ENCODE peak calls at places on chromosomes 1 and 21, in five cellular contexts. One of them, this sample, is unnamed.

GRCh38 chr1:201228011-201228983 is 37.7 kb downstream of the IGFN1 start:
- DNase-seq in Peyer's patch: no peak
- DNase-seq in B cell: no peak
- DNase-seq in adrenal gland: no peak
- DNase-seq in omental fat pad: no peak
- DNase-seq in this sample: peak

GRCh38 chr21:33968082-33968997 is 52.7 kb upstream of the ATP5PO start:
- DNase-seq in B cell: no peak
- DNase-seq in Peyer's patch: no peak
- DNase-seq in adrenal gland: no peak
- DNase-seq in omental fat pad: no peak
- DNase-seq in this sample: no peak

GRCh38 chr1:26349196-26349885 is 4.6 kb downstream of the CRYBG2 start:
- DNase-seq in omental fat pad: no peak
- DNase-seq in B cell: no peak
- DNase-seq in Peyer's patch: no peak
- DNase-seq in adrenal gland: no peak
- DNase-seq in this sample: no peak

GRCh38 chr1:206823725-206824124 is 41.7 kb upstream of the IL20 start:
- DNase-seq in B cell: no peak
- DNase-seq in adrenal gland: peak
- DNase-seq in omental fat pad: no peak
- DNase-seq in Peyer's patch: no peak
- DNase-seq in this sample: no peak

GRCh38 chr1:59743324-59744108 is 71.2 kb upstream of the HOOK1 start:
- DNase-seq in adrenal gland: no peak
- DNase-seq in omental fat pad: no peak
- DNase-seq in B cell: no peak
- DNase-seq in Peyer's patch: no peak
- DNase-seq in this sample: no peak

GRCh38 chr1:94124538-94124937 is 3.6 kb upstream of the ABCA4 start:
- DNase-seq in B cell: no peak
- DNase-seq in omental fat pad: no peak
- DNase-seq in adrenal gland: no peak
- DNase-seq in Peyer's patch: no peak
- DNase-seq in this sample: no peak

GRCh38 chr21:14866859-14867560 is 197.8 kb downstream of the NRIP1 start:
- DNase-seq in Peyer's patch: no peak
- DNase-seq in adrenal gland: no peak
- DNase-seq in omental fat pad: no peak
- DNase-seq in B cell: no peak
- DNase-seq in this sample: no peak

GRCh38 chr1:161115132-161115711 is 2.6 kb downstream of the PFDN2 start:
- DNase-seq in omental fat pad: no peak
- DNase-seq in adrenal gland: no peak
- DNase-seq in B cell: no peak
- DNase-seq in Peyer's patch: no peak
- DNase-seq in this sample: no peak

GRCh38 chr1:240695416-240695815 is 83.5 kb upstream of the GREM2 start:
- DNase-seq in omental fat pad: no peak
- DNase-seq in adrenal gland: no peak
- DNase-seq in B cell: no peak
- DNase-seq in Peyer's patch: no peak
- DNase-seq in this sample: no peak

GRCh38 chr1:109895720-109896504 is 14.7 kb upstream of the CSF1 start:
- DNase-seq in B cell: no peak
- DNase-seq in omental fat pad: no peak
- DNase-seq in adrenal gland: peak
- DNase-seq in Peyer's patch: no peak
- DNase-seq in this sample: no peak

GRCh38 chr1:32068891-32069590 is 3.7 kb upstream of the TMEM39B start:
- DNase-seq in adrenal gland: no peak
- DNase-seq in Peyer's patch: no peak
- DNase-seq in omental fat pad: no peak
- DNase-seq in B cell: no peak
- DNase-seq in this sample: no peak

GRCh38 chr1:64956733-64957441 is 9.5 kb downstream of the JAK1 start:
- DNase-seq in B cell: peak
- DNase-seq in adrenal gland: no peak
- DNase-seq in Peyer's patch: no peak
- DNase-seq in omental fat pad: no peak
- DNase-seq in this sample: peak

GRCh38 chr1:202656951-202657646 is 53.2 kb downstream of the SYT2 start:
- DNase-seq in omental fat pad: no peak
- DNase-seq in adrenal gland: no peak
- DNase-seq in Peyer's patch: no peak
- DNase-seq in B cell: no peak
- DNase-seq in this sample: no peak

GRCh38 chr1:74679811-74680210 is 6.2 kb upstream of the ERICH3 start:
- DNase-seq in Peyer's patch: no peak
- DNase-seq in omental fat pad: no peak
- DNase-seq in B cell: no peak
- DNase-seq in adrenal gland: no peak
- DNase-seq in this sample: no peak

GRCh38 chr21:24045775-24046215 is 1561.5 kb downstream of the MRPL39 start:
- DNase-seq in omental fat pad: peak
- DNase-seq in adrenal gland: peak
- DNase-seq in Peyer's patch: peak
- DNase-seq in B cell: no peak
- DNase-seq in this sample: no peak

GRCh38 chr1:204725821-204726448 is 40.4 kb upstream of the LRRN2 start:
- DNase-seq in adrenal gland: no peak
- DNase-seq in Peyer's patch: no peak
- DNase-seq in B cell: no peak
- DNase-seq in omental fat pad: no peak
- DNase-seq in this sample: no peak

GRCh38 chr1:225650198-225650597 is 2.7 kb downstream of the ENAH start:
- DNase-seq in adrenal gland: no peak
- DNase-seq in B cell: no peak
- DNase-seq in omental fat pad: no peak
- DNase-seq in Peyer's patch: no peak
- DNase-seq in this sample: no peak

GRCh38 chr1:182766881-182767645 is 22.5 kb upstream of the NPL start:
- DNase-seq in Peyer's patch: no peak
- DNase-seq in omental fat pad: no peak
- DNase-seq in B cell: no peak
- DNase-seq in adrenal gland: no peak
- DNase-seq in this sample: no peak

GRCh38 chr1:182768973-182769372 is 20.6 kb upstream of the NPL start:
- DNase-seq in adrenal gland: no peak
- DNase-seq in B cell: no peak
- DNase-seq in omental fat pad: no peak
- DNase-seq in Peyer's patch: no peak
- DNase-seq in this sample: no peak

GRCh38 chr1:182766050-182766449 is 23.5 kb upstream of the NPL start:
- DNase-seq in adrenal gland: no peak
- DNase-seq in B cell: no peak
- DNase-seq in omental fat pad: no peak
- DNase-seq in Peyer's patch: no peak
- DNase-seq in this sample: no peak

GRCh38 chr1:182770193-182770592 is 19.4 kb upstream of the NPL start:
- DNase-seq in omental fat pad: no peak
- DNase-seq in Peyer's patch: no peak
- DNase-seq in B cell: no peak
- DNase-seq in adrenal gland: no peak
- DNase-seq in this sample: no peak

GRCh38 chr1:182771187-182771984 is 18.2 kb upstream of the NPL start:
- DNase-seq in omental fat pad: no peak
- DNase-seq in adrenal gland: no peak
- DNase-seq in Peyer's patch: no peak
- DNase-seq in B cell: no peak
- DNase-seq in this sample: no peak
- TF ChIP-seq CTCF in omental fat pad: no peak
- TF ChIP-seq CTCF in adrenal gland: no peak
- TF ChIP-seq CTCF in Peyer's patch: no peak
- TF ChIP-seq CTCF in B cell: no peak
- TF ChIP-seq CTCF in this sample: no peak

GRCh38 chr1:160086162-160086892 is 5.0 kb downstream of the KCNJ9 start:
- DNase-seq in adrenal gland: no peak
- DNase-seq in B cell: no peak
- DNase-seq in Peyer's patch: no peak
- DNase-seq in omental fat pad: no peak
- DNase-seq in this sample: no peak

GRCh38 chr1:160087118-160087662 is 5.9 kb downstream of the KCNJ9 start:
- DNase-seq in B cell: no peak
- DNase-seq in omental fat pad: no peak
- DNase-seq in Peyer's patch: no peak
- DNase-seq in adrenal gland: no peak
- DNase-seq in this sample: no peak

GRCh38 chr1:160083968-160084770 is 2.8 kb downstream of the KCNJ9 start:
- DNase-seq in B cell: peak
- DNase-seq in Peyer's patch: peak
- DNase-seq in adrenal gland: peak
- DNase-seq in omental fat pad: no peak
- DNase-seq in this sample: peak

GRCh38 chr1:160084771-160085321 is 3.5 kb downstream of the KCNJ9 start:
- DNase-seq in omental fat pad: no peak
- DNase-seq in Peyer's patch: no peak
- DNase-seq in B cell: no peak
- DNase-seq in adrenal gland: no peak
- DNase-seq in this sample: no peak

GRCh38 chr1:160085686-160086089 is 4.3 kb downstream of the KCNJ9 start:
- DNase-seq in Peyer's patch: peak
- DNase-seq in omental fat pad: peak
- DNase-seq in B cell: peak
- DNase-seq in adrenal gland: peak
- DNase-seq in this sample: peak
- TF ChIP-seq CTCF in Peyer's patch: peak
- TF ChIP-seq CTCF in omental fat pad: peak
- TF ChIP-seq CTCF in B cell: peak
- TF ChIP-seq CTCF in adrenal gland: peak
- TF ChIP-seq CTCF in this sample: peak

DNA sequence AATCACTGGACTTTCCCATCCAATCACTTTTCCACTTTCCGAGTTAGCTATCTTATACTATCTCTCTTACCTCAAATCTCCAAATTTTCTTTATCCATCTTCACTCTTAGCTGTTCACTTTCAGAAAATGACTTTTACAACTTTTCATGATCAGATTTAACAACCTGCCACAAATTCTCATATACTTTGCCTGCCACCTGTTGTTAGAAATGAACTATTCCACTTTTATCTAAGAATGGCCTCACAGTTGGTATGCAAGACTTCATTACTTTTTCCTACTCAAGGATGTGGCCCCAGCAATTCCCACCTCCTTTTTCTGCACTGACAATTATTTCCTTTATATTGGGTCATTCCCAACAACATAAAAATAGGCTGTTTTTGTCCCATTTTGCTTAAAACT is 93.6 kb upstream of the DEPDC1 start:
- DNase-seq in omental fat pad: no peak
- DNase-seq in adrenal gland: no peak
- DNase-seq in Peyer's patch: no peak
- DNase-seq in B cell: no peak
- DNase-seq in this sample: no peak
- TF ChIP-seq CTCF in omental fat pad: no peak
- TF ChIP-seq CTCF in adrenal gland: no peak
- TF ChIP-seq CTCF in Peyer's patch: no peak
- TF ChIP-seq CTCF in B cell: no peak
- TF ChIP-seq CTCF in this sample: no peak

GRCh38 chr1:163745204-163745603 is 423.4 kb downstream of the NUF2 start:
- DNase-seq in omental fat pad: no peak
- DNase-seq in B cell: no peak
- DNase-seq in Peyer's patch: no peak
- DNase-seq in adrenal gland: no peak
- DNase-seq in this sample: no peak

GRCh38 chr1:163744488-163744887 is 422.7 kb downstream of the NUF2 start:
- DNase-seq in adrenal gland: no peak
- DNase-seq in B cell: no peak
- DNase-seq in omental fat pad: no peak
- DNase-seq in Peyer's patch: no peak
- DNase-seq in this sample: no peak

GRCh38 chr1:163747261-163747660 is 425.5 kb downstream of the NUF2 start:
- DNase-seq in omental fat pad: no peak
- DNase-seq in B cell: no peak
- DNase-seq in adrenal gland: no peak
- DNase-seq in Peyer's patch: no peak
- DNase-seq in this sample: no peak

DNA sequence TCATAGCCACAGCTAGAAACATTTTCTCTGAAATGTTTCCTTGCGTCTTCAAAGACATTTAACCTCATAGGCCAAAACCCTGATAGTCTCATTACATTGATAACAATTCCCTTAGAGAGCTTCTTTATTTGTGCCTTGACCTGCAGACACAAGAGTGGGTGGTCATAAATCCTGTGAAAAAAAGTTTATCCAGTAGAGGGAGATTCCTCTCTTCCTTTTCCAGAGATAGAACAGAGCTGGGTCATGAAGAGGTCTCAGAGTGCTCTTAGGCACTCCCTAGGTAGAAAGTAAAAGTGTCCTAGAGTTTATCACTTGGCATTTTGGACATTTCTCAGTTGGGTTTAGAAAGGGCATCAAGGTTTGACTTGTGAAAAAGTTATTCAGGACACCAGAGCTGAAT is 426.1 kb downstream of the NUF2 start:
- DNase-seq in B cell: no peak
- DNase-seq in omental fat pad: no peak
- DNase-seq in adrenal gland: no peak
- DNase-seq in Peyer's patch: no peak
- DNase-seq in this sample: no peak
- TF ChIP-seq CTCF in B cell: no peak
- TF ChIP-seq CTCF in omental fat pad: no peak
- TF ChIP-seq CTCF in adrenal gland: no peak
- TF ChIP-seq CTCF in Peyer's patch: no peak
- TF ChIP-seq CTCF in this sample: no peak

GRCh38 chr1:37090671-37091070 is 56.4 kb upstream of the GRIK3 start:
- DNase-seq in omental fat pad: no peak
- DNase-seq in Peyer's patch: no peak
- DNase-seq in adrenal gland: no peak
- DNase-seq in B cell: no peak
- DNase-seq in this sample: no peak

GRCh38 chr1:37083551-37084119 is 49.3 kb upstream of the GRIK3 start:
- DNase-seq in Peyer's patch: no peak
- DNase-seq in adrenal gland: no peak
- DNase-seq in B cell: no peak
- DNase-seq in omental fat pad: no peak
- DNase-seq in this sample: no peak

GRCh38 chr1:37089750-37090149 is 55.4 kb upstream of the GRIK3 start:
- DNase-seq in adrenal gland: no peak
- DNase-seq in B cell: no peak
- DNase-seq in Peyer's patch: no peak
- DNase-seq in omental fat pad: no peak
- DNase-seq in this sample: no peak

DNA sequence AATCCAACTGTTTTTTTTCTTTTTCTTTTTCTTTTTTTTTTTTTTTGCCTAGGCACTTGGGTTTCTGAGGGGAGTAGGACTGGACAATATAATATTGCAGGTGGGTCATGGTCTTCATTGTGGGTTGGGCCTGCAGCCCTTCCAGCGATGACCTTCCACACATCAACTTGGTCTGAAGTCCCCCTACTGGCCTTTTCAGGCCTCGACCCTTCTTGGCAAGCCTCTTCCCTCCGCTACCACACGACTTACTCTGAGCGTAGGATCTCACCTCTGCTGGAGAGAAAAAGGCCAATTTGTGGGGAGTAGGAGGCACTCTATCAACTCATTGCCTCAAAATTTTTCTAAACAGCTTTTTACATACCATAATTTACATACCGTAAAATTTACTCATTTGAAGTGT is 51.1 kb upstream of the GRIK3 start:
- DNase-seq in Peyer's patch: no peak
- DNase-seq in omental fat pad: no peak
- DNase-seq in adrenal gland: no peak
- DNase-seq in B cell: no peak
- DNase-seq in this sample: no peak
- TF ChIP-seq CTCF in Peyer's patch: no peak
- TF ChIP-seq CTCF in omental fat pad: no peak
- TF ChIP-seq CTCF in adrenal gland: no peak
- TF ChIP-seq CTCF in B cell: no peak
- TF ChIP-seq CTCF in this sample: no peak